ENCODE peak calls at places on chromosomes 7 and 10, in four cellular contexts. One of them, this sample, is unnamed.

GRCh38 chr7:100547872-100548271 is 8.9 kb downstream of the AGFG2 start:
- DNase-seq in MCF 10A: no peak
- DNase-seq in tibial artery: no peak
- DNase-seq in Peyer's patch: no peak
- DNase-seq in this sample: no peak

GRCh38 chr10:47316131-47316530 is 6.1 kb upstream of the GDF2 start:
- DNase-seq in MCF 10A: no peak
- DNase-seq in tibial artery: peak; percentile 57
- DNase-seq in Peyer's patch: no peak
- DNase-seq in this sample: no peak

GRCh38 chr10:32155075-32155516 is 98.9 kb upstream of the KIF5B start:
- DNase-seq in MCF 10A: no peak
- DNase-seq in tibial artery: no peak
- DNase-seq in Peyer's patch: no peak
- DNase-seq in this sample: no peak

GRCh38 chr7:111732923-111733322 is 170.6 kb upstream of the IMMP2L start:
- DNase-seq in MCF 10A: no peak
- DNase-seq in tibial artery: no peak
- DNase-seq in Peyer's patch: no peak
- DNase-seq in this sample: no peak

GRCh38 chr10:21532694-21533576 is 1.1 kb upstream of the MLLT10 start:
- DNase-seq in MCF 10A: peak; percentile 41
- DNase-seq in tibial artery: peak; percentile 61
- DNase-seq in Peyer's patch: no peak
- DNase-seq in this sample: no peak

GRCh38 chr7:22464299-22464698 is 35.7 kb downstream of the STEAP1B start:
- DNase-seq in MCF 10A: no peak
- DNase-seq in tibial artery: no peak
- DNase-seq in Peyer's patch: no peak
- DNase-seq in this sample: no peak

GRCh38 chr10:131825150-131825907 is 75.5 kb upstream of the PPP2R2D start:
- DNase-seq in MCF 10A: no peak
- DNase-seq in tibial artery: peak; percentile 61
- DNase-seq in Peyer's patch: no peak
- DNase-seq in this sample: no peak

GRCh38 chr10:17811466-17811865 is 2.3 kb downstream of the MRC1 start:
- DNase-seq in MCF 10A: peak; percentile 16
- DNase-seq in tibial artery: no peak
- DNase-seq in Peyer's patch: no peak
- DNase-seq in this sample: no peak

GRCh38 chr7:157279973-157280841 is 56.6 kb upstream of the DNAJB6 start:
- DNase-seq in MCF 10A: no peak
- DNase-seq in tibial artery: no peak
- DNase-seq in Peyer's patch: peak; percentile 53
- DNase-seq in this sample: no peak

GRCh38 chr10:86970152-86970886 is 2.0 kb downstream of the ADIRF start:
- DNase-seq in MCF 10A: peak; percentile 59
- DNase-seq in tibial artery: peak; percentile 98
- DNase-seq in Peyer's patch: peak; percentile 69
- DNase-seq in this sample: no peak

GRCh38 chr10:17249820-17250219 is 21.8 kb downstream of the VIM start:
- DNase-seq in MCF 10A: no peak
- DNase-seq in tibial artery: no peak
- DNase-seq in Peyer's patch: no peak
- DNase-seq in this sample: no peak

GRCh38 chr10:56472978-56473377 is 111.9 kb upstream of the ZWINT start:
- DNase-seq in MCF 10A: no peak
- DNase-seq in tibial artery: no peak
- DNase-seq in Peyer's patch: no peak
- DNase-seq in this sample: no peak

GRCh38 chr7:109772161-109772560 is 1202.5 kb downstream of the DNAJB9 start:
- DNase-seq in MCF 10A: no peak
- DNase-seq in tibial artery: no peak
- DNase-seq in Peyer's patch: no peak
- DNase-seq in this sample: no peak

GRCh38 chr10:14032406-14032998 is 298.2 kb downstream of the FRMD4A start:
- DNase-seq in MCF 10A: no peak
- DNase-seq in tibial artery: no peak
- DNase-seq in Peyer's patch: no peak
- DNase-seq in this sample: no peak

GRCh38 chr10:63543576-63543962 is 22.4 kb downstream of the REEP3 start:
- DNase-seq in MCF 10A: no peak
- DNase-seq in tibial artery: no peak
- DNase-seq in Peyer's patch: no peak
- DNase-seq in this sample: no peak

GRCh38 chr10:48509974-48510692 is 94.7 kb downstream of the ARHGAP22 start:
- DNase-seq in MCF 10A: peak; percentile 21
- DNase-seq in tibial artery: no peak
- DNase-seq in Peyer's patch: no peak
- DNase-seq in this sample: no peak

GRCh38 chr7:134676743-134677142 is 30.1 kb downstream of the BPGM start:
- DNase-seq in MCF 10A: no peak
- DNase-seq in tibial artery: no peak
- DNase-seq in Peyer's patch: no peak
- DNase-seq in this sample: no peak

GRCh38 chr10:68251146-68251545 is 19.2 kb upstream of the ATOH7 start:
- DNase-seq in MCF 10A: no peak
- DNase-seq in tibial artery: no peak
- DNase-seq in Peyer's patch: no peak
- DNase-seq in this sample: no peak

GRCh38 chr7:30330134-30331111 is 46.0 kb downstream of the ZNRF2 start:
- DNase-seq in MCF 10A: no peak
- DNase-seq in tibial artery: no peak
- DNase-seq in Peyer's patch: no peak
- DNase-seq in this sample: no peak
- TF ChIP-seq CTCF in MCF 10A: no peak
- TF ChIP-seq CTCF in tibial artery: no peak
- TF ChIP-seq CTCF in Peyer's patch: no peak
- TF ChIP-seq CTCF in this sample: no peak

GRCh38 chr10:113459672-113460280 is 93.1 kb upstream of the HABP2 start:
- DNase-seq in MCF 10A: no peak
- DNase-seq in tibial artery: no peak
- DNase-seq in Peyer's patch: no peak
- DNase-seq in this sample: no peak
- TF ChIP-seq CTCF in MCF 10A: no peak
- TF ChIP-seq CTCF in tibial artery: no peak
- TF ChIP-seq CTCF in Peyer's patch: no peak
- TF ChIP-seq CTCF in this sample: no peak

GRCh38 chr10:43351301-43351700 is 20.1 kb upstream of the FXYD4 start:
- DNase-seq in MCF 10A: no peak
- DNase-seq in tibial artery: no peak
- DNase-seq in Peyer's patch: no peak
- DNase-seq in this sample: no peak

GRCh38 chr10:43347997-43348396 is 23.4 kb upstream of the FXYD4 start:
- DNase-seq in MCF 10A: no peak
- DNase-seq in tibial artery: no peak
- DNase-seq in Peyer's patch: no peak
- DNase-seq in this sample: no peak

GRCh38 chr10:43350139-43350538 is 21.3 kb upstream of the FXYD4 start:
- DNase-seq in MCF 10A: no peak
- DNase-seq in tibial artery: no peak
- DNase-seq in Peyer's patch: no peak
- DNase-seq in this sample: no peak

GRCh38 chr10:43350686-43351085 is 20.8 kb upstream of the FXYD4 start:
- DNase-seq in MCF 10A: no peak
- DNase-seq in tibial artery: no peak
- DNase-seq in Peyer's patch: no peak
- DNase-seq in this sample: no peak

DNA sequence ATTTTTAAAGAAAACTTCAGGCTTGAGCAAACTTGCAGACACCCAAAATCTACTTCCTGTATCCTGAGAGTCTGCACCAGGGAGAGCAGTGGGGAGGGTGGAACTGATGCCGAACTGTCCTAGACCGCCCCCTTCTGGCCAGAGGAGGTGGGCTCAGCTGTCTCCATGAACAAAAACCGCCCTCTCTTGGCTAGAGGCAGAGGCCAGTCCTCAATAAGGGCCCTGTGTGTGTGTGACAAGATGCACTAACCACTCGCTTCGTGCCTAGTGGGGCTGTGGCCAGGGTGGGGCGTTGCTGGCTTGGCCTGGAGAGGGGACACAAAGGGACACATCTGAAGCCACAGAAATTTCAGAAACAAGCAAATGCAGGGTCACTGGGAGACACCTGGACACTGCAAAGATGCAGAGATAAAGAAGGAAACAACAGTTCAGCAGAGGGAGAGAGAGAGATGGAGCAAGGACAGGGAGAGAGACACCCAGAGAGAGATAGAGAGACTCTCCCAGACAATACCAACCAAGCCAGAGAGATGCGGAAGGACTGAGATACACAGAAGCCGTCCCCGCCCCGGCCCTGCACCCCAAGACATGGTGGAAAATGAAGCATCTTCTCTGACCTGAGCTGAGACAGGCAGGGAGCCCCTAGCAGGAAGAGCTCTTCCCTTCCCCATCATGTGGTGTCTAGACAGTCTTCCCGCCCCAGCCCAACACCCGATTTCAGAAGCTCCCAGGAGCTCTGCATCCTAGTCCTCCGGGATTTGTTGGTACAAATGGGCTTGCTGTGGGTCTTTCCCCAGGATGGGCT is 22.7 kb upstream of the FXYD4 start:
- DNase-seq in MCF 10A: peak; percentile 82
- DNase-seq in tibial artery: peak; percentile 82
- DNase-seq in Peyer's patch: peak; percentile 89
- DNase-seq in this sample: no peak
- TF ChIP-seq CTCF in MCF 10A: peak; percentile 92
- TF ChIP-seq CTCF in tibial artery: peak; percentile 67
- TF ChIP-seq CTCF in Peyer's patch: peak; percentile 96
- TF ChIP-seq CTCF in this sample: peak; percentile 100

DNA sequence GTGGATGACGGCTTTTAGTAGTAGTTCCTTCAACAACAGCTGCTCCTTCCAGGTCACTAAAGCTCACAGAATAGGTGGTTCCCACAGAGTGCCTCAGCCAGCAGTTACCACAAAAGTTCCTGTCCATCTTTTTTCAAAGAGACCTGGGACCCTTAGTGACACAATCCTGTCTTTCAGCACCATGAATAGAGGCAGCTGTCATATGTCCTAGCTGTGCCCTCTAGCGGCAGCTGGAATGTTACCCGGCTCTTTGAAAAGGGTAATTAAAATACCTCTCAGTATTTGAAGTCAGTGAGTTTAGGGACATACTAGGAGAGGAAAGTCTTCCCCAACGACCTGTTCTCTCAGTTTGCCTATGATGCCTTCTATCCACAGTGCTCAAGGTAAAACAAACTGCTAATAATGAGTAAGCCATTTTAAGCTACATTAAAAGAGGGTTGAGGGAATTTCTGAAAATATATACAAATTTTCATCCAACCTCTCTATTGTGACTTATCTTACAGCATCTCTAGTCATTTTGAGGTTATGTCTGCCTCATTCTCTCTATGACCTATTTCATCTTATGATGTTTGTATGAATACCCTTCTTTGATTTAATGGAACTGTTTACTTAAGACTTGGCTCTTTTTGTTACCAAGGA is 290.8 kb downstream of the NXPH1 start:
- DNase-seq in MCF 10A: peak; percentile 62
- DNase-seq in tibial artery: no peak
- DNase-seq in Peyer's patch: no peak
- DNase-seq in this sample: peak; percentile 1
- TF ChIP-seq CTCF in MCF 10A: peak; percentile 68
- TF ChIP-seq CTCF in tibial artery: no peak
- TF ChIP-seq CTCF in Peyer's patch: peak; percentile 46
- TF ChIP-seq CTCF in this sample: peak; percentile 77

GRCh38 chr7:101941481-101942383 is 124.3 kb downstream of the CUX1 start:
- DNase-seq in MCF 10A: peak; percentile 96
- DNase-seq in tibial artery: no peak
- DNase-seq in Peyer's patch: peak; percentile 14
- DNase-seq in this sample: peak; percentile 66
- TF ChIP-seq CTCF in MCF 10A: no peak
- TF ChIP-seq CTCF in tibial artery: no peak
- TF ChIP-seq CTCF in Peyer's patch: no peak
- TF ChIP-seq CTCF in this sample: no peak

GRCh38 chr7:132251327-132251659 is 325.0 kb downstream of the PLXNA4 start:
- DNase-seq in MCF 10A: peak; percentile 30
- DNase-seq in tibial artery: peak; percentile 73
- DNase-seq in Peyer's patch: peak; percentile 76
- DNase-seq in this sample: no peak

GRCh38 chr7:132247995-132248618 is 328.2 kb downstream of the PLXNA4 start:
- DNase-seq in MCF 10A: no peak
- DNase-seq in tibial artery: no peak
- DNase-seq in Peyer's patch: no peak
- DNase-seq in this sample: no peak

GRCh38 chr7:132248841-132249590 is 327.3 kb downstream of the PLXNA4 start:
- DNase-seq in MCF 10A: no peak
- DNase-seq in tibial artery: no peak
- DNase-seq in Peyer's patch: no peak
- DNase-seq in this sample: no peak

GRCh38 chr7:132250480-132251326 is 325.6 kb downstream of the PLXNA4 start:
- DNase-seq in MCF 10A: no peak
- DNase-seq in tibial artery: no peak
- DNase-seq in Peyer's patch: no peak
- DNase-seq in this sample: no peak

DNA sequence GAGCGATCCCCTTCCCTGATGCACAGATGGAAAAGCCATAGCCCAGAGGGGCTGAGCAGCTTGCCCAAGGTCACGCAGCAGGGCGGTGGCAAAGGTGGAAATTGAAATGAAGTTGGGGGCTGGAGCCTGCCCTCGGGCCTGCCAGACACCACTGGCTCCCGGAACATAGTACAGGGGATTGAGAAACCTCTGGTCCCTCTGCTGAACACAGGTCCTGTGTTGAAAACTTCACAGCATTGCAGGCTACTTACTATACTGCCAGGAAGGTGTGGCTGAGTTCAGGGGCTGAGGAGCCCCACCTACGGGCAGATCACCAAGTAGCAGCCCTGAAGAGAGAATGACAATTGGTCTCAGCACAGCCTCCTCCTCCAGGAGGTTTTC is 326.7 kb downstream of the PLXNA4 start:
- DNase-seq in MCF 10A: peak; percentile 39
- DNase-seq in tibial artery: no peak
- DNase-seq in Peyer's patch: no peak
- DNase-seq in this sample: no peak
- TF ChIP-seq CTCF in MCF 10A: peak; percentile 17
- TF ChIP-seq CTCF in tibial artery: no peak
- TF ChIP-seq CTCF in Peyer's patch: peak; percentile 31
- TF ChIP-seq CTCF in this sample: peak; percentile 63

DNA sequence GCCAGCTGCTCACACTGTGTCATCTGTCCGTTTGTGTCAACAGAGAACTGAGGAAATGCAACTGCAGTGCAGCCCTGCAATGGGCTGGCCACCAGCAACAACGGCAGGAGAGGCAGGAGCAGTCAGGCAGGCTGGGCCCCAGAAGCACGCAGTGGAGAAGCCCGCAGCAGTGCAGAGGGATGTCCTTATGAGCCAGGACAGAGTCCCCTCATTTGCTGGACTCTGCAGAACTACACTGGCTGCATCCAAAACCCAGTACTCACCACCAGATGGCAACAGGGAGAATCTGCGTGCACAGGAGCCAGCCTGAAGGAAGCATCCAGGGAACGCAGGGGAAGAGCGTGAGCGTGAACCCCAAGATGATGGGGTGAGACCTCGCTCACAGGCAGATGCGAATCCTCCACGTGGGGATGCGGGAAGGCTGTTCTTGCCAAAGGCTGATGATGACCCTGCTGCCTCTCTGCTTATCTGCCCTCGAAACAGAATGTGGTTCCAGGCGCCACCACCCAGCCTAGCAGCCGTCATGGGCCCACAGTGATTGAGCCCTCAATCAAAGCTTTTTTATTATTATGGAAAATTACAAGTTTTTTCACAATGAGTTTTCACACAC is 232.1 kb downstream of the PTPRN2 start:
- DNase-seq in MCF 10A: peak; percentile 46
- DNase-seq in tibial artery: peak; percentile 33
- DNase-seq in Peyer's patch: no peak
- DNase-seq in this sample: no peak
- TF ChIP-seq CTCF in MCF 10A: peak; percentile 58
- TF ChIP-seq CTCF in tibial artery: no peak
- TF ChIP-seq CTCF in Peyer's patch: no peak
- TF ChIP-seq CTCF in this sample: peak; percentile 22

This sample was measured in epithelial cell of proximal tubule.